ENCODE peak calls at places on chromosomes 4 and X, in six cellular contexts. D, X, B, T, P and S are unnamed samples.

GRCh38 chr4:69484011-69484410 is 11.7 kb downstream of the UGT2B4 start:
- DNase-seq in B (no peak), X (no peak), D (no peak), T (no peak), P (no peak), S (no peak)

GRCh38 chrX:17247144-17247543 is 127.9 kb upstream of the NHS start:
- DNase-seq in T (no peak), X (no peak), P (no peak), D (no peak), B (no peak), S (no peak)

GRCh38 chr4:147760695-147761094 is 28.8 kb downstream of the ARHGAP10 start:
- DNase-seq in T (no peak), B (no peak), P (no peak), D (no peak), X (no peak), S (no peak)

GRCh38 chr4:139958738-139959096 is 195.3 kb downstream of the MAML3 start:
- DNase-seq in T (no peak), B (no peak), D (no peak), X (no peak), P (no peak), S (no peak)

GRCh38 chr4:80182237-80182866 is 15.0 kb upstream of the PRDM8 start:
- DNase-seq in T (no peak), P (no peak), X (no peak), B (no peak), D (no peak), S (no peak)

GRCh38 chrX:96407501-96407900 is 277.1 kb upstream of the DIAPH2 start:
- DNase-seq in D (no peak), X (no peak), T (peak; percentile 19), B (no peak), P (no peak), S (no peak)

GRCh38 chr4:131370846-131371245 is 1778.2 kb upstream of the PCDH10 start:
- DNase-seq in X (no peak), D (no peak), B (no peak), P (no peak), T (no peak), S (no peak)

GRCh38 chrX:134737061-134737460 is 78.8 kb upstream of the PLAC1 start:
- DNase-seq in D (no peak), P (no peak), T (no peak), B (no peak), X (no peak), S (no peak)

GRCh38 chrX:19865567-19866363 is 21.6 kb downstream of the SH3KBP1 start:
- DNase-seq in P (no peak), B (no peak), X (no peak), T (no peak), D (no peak), S (no peak)

GRCh38 chr4:39718366-39719323 is 20.7 kb downstream of the UBE2K start:
- DNase-seq in B (no peak), X (peak; percentile 48), P (no peak), D (no peak), T (no peak), S (no peak)

GRCh38 chr4:88605744-88606143 is 13.5 kb downstream of the HERC3 start:
- DNase-seq in D (no peak), P (no peak), B (no peak), T (no peak), X (no peak), S (no peak)

GRCh38 chrX:43878902-43879526 is 3.2 kb downstream of the MAOB start:
- DNase-seq in D (no peak), X (no peak), T (no peak), P (no peak), B (no peak), S (no peak)

GRCh38 chr4:167052631-167053085 is 181.6 kb downstream of the SPOCK3 start:
- DNase-seq in X (no peak), D (no peak), B (no peak), P (no peak), T (no peak), S (no peak)

GRCh38 chr4:79650794-79651431 is 242.9 kb upstream of the GK2 start:
- DNase-seq in T (no peak), B (no peak), X (no peak), D (no peak), P (no peak), S (no peak)

GRCh38 chrX:6307156-6307555 is 78.5 kb upstream of the NLGN4X start:
- DNase-seq in B (no peak), T (no peak), X (no peak), D (no peak), P (no peak), S (no peak)

GRCh38 chr4:126564283-126564854 is 1068.4 kb upstream of the INTU start:
- DNase-seq in P (no peak), B (no peak), X (no peak), T (no peak), D (no peak), S (no peak)

GRCh38 chr4:55172694-55173287 is 47.4 kb upstream of the KDR start:
- DNase-seq in X (no peak), D (no peak), B (no peak), T (no peak), P (no peak), S (no peak)

GRCh38 chrX:109600114-109600710 is 24.8 kb downstream of the KCNE5 start:
- DNase-seq in T (no peak), D (no peak), B (no peak), X (peak; percentile 45), P (no peak), S (no peak)

GRCh38 chrX:68487924-68488323 is 10.9 kb upstream of the YIPF6 start:
- DNase-seq in D (no peak), B (no peak), T (no peak), P (no peak), X (no peak), S (no peak)

GRCh38 chrX:68261060-68261672 is 172.1 kb downstream of the OPHN1 start:
- DNase-seq in D (no peak), T (no peak), P (no peak), B (no peak), X (no peak), S (no peak)

GRCh38 chrX:8913665-8914409 is 112.7 kb upstream of the FAM9A start:
- DNase-seq in T (no peak), B (no peak), D (no peak), X (no peak), P (no peak), S (no peak)

GRCh38 chrX:154458954-154459829 is 1.1 kb downstream of the PLXNA3 start:
- DNase-seq in X (no peak), P (no peak), D (no peak), B (no peak), T (no peak), S (no peak)

GRCh38 chrX:23334871-23335599 is 386 bp downstream of the PTCHD1 start:
- DNase-seq in T (no peak), D (no peak), X (peak; percentile 48), P (no peak), B (no peak), S (no peak)

GRCh38 chr4:168584321-168584771 is 87.5 kb downstream of the PALLD start:
- DNase-seq in X (no peak), T (no peak), B (no peak), D (no peak), P (no peak), S (no peak)

GRCh38 chr4:168589154-168589553 is 92.3 kb downstream of the PALLD start:
- DNase-seq in D (no peak), B (no peak), T (no peak), X (no peak), P (no peak), S (no peak)

GRCh38 chr4:168586926-168587325 is 90.1 kb downstream of the PALLD start:
- DNase-seq in P (no peak), T (no peak), D (no peak), X (no peak), B (no peak), S (no peak)

GRCh38 chr4:168585168-168586091 is 88.6 kb downstream of the PALLD start:
- DNase-seq in D (peak; percentile 19), B (no peak), X (peak; percentile 78), T (peak; percentile 20), P (no peak), S (peak; percentile 10)

GRCh38 chr4:168587326-168588125 is 90.7 kb downstream of the PALLD start:
- DNase-seq in D (no peak), P (no peak), B (no peak), X (no peak), T (no peak), S (no peak)
- TF ChIP-seq TAF1 in D (no peak), P (no peak), B (no peak), X (no peak), T (no peak), S (no peak)

DNA sequence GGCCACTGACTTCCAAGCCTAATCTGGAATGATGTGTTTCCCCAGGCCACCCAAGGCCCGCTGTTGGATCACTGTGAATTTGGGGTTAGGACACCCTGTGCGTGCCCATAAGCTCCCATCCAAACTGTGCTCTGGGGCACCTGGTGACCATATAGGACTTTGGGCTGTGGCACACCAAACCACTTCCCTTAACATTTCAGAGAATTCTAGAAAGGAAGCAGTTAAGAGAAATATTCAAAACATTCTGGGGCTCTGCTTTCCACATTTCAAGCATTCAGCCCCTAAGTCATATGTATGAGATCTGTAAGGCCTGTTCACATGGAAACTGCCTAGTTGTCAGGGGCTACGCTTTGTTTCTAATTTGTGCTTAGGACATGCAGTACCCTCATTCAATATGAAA is 14.4 kb downstream of the VGLL1 start:
- DNase-seq in X (no peak), P (no peak), D (no peak), B (no peak), T (no peak), S (no peak)
- TF ChIP-seq POLR2A in X (no peak), P (no peak), D (no peak), B (no peak), T (no peak), S (no peak)

GRCh38 chrX:13093489-13094140 is 49.2 kb upstream of the FAM9C start:
- DNase-seq in P (no peak), X (no peak), B (no peak), T (no peak), D (no peak), S (no peak)

GRCh38 chrX:13091111-13091765 is 46.8 kb upstream of the FAM9C start:
- DNase-seq in B (no peak), X (no peak), P (peak; percentile 75), D (no peak), T (no peak), S (no peak)

GRCh38 chrX:13090261-13091110 is 46.1 kb upstream of the FAM9C start:
- DNase-seq in X (no peak), P (no peak), T (peak; percentile 67), D (peak; percentile 9), B (no peak), S (no peak)

GRCh38 chrX:13094374-13094773 is 50.0 kb upstream of the FAM9C start:
- DNase-seq in T (no peak), B (no peak), P (no peak), X (no peak), D (no peak), S (no peak)

DNA sequence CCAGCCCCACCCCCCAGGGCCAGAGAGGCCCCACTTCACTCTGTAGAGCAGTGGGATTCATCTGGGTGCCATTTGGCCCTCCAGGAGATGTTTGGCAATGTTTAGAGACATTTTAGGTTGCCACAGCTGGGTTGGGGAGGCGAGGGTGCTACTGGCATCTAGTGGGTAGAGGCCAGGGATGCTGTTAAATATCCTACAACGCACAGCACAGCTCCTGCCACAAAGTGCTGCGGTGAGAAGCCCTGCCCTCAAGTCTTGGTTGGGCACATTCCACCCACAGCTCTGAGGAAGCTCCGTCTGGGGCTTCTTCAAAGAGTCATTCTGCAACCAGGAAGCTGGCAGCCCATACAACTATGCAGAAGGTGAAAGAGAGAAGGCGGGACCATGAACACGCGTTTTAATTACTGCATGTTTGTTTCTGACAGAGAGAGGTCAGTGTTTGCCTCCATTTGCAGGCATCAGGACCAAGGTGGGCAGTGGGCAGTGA is 48.1 kb upstream of the FAM9C start:
- DNase-seq in P (peak; percentile 95), X (no peak), B (no peak), D (no peak), T (no peak), S (no peak)
- TF ChIP-seq POLR2AphosphoS5 in P (no peak), X (no peak), B (no peak), D (no peak), T (no peak), S (peak; percentile 16)

GRCh38 chrX:49001521-49002090 is 458 bp downstream of the GRIPAP1 start:
- DNase-seq in P (peak; percentile 12), B (no peak), T (peak; percentile 1), X (peak; percentile 51), D (peak; percentile 60), S (no peak)
- TF ChIP-seq TAF1 in P (no peak), B (no peak), T (no peak), X (no peak), D (no peak), S (no peak)